ENCODE peak calls at places on chromosomes 13 and 19, in ten cellular contexts. One of them, this sample, is unnamed.
A peak's percentile ranks its signal among the peaks of the same experiment; 100 is the strongest.

GRCh38 chr19:48624067-48624594 is 4.8 kb downstream of the SPHK2 start:
- DNase-seq in adrenal gland: peak; percentile 99
- DNase-seq in mucosa of descending colon: peak; percentile 99
- DNase-seq in CD8-positive, alpha-beta T cell: peak; percentile 93
- DNase-seq in stomach: peak; percentile 99
- DNase-seq in psoas muscle: peak; percentile 99
- DNase-seq in heart left ventricle: peak; percentile 98
- DNase-seq in uterus: peak; percentile 98
- DNase-seq in Peyer's patch: peak; percentile 99
- DNase-seq in transverse colon: peak; percentile 99
- DNase-seq in this sample: peak; percentile 97

GRCh38 chr19:4524808-4525562 is 6.7 kb upstream of the PLIN4 start:
- DNase-seq in adrenal gland: peak; percentile 71
- DNase-seq in mucosa of descending colon: peak; percentile 72
- DNase-seq in CD8-positive, alpha-beta T cell: peak; percentile 58
- DNase-seq in stomach: peak; percentile 63
- DNase-seq in psoas muscle: peak; percentile 83
- DNase-seq in heart left ventricle: peak; percentile 43
- DNase-seq in uterus: peak; percentile 44
- DNase-seq in Peyer's patch: peak; percentile 81
- DNase-seq in transverse colon: peak; percentile 66
- DNase-seq in this sample: peak; percentile 64

GRCh38 chr13:46728777-46729176 is 68.2 kb downstream of the ESD start:
- DNase-seq in adrenal gland: no peak
- DNase-seq in mucosa of descending colon: no peak
- DNase-seq in CD8-positive, alpha-beta T cell: no peak
- DNase-seq in stomach: no peak
- DNase-seq in psoas muscle: no peak
- DNase-seq in heart left ventricle: no peak
- DNase-seq in uterus: no peak
- DNase-seq in Peyer's patch: no peak
- DNase-seq in transverse colon: no peak
- DNase-seq in this sample: no peak

GRCh38 chr19:33427801-33428626 is 54.5 kb downstream of the CEBPG start:
- DNase-seq in adrenal gland: no peak
- DNase-seq in mucosa of descending colon: peak; percentile 4
- DNase-seq in CD8-positive, alpha-beta T cell: no peak
- DNase-seq in stomach: no peak
- DNase-seq in psoas muscle: peak; percentile 19
- DNase-seq in heart left ventricle: no peak
- DNase-seq in uterus: no peak
- DNase-seq in Peyer's patch: no peak
- DNase-seq in transverse colon: no peak
- DNase-seq in this sample: peak; percentile 20

GRCh38 chr13:57630661-57631606 is 610 bp upstream of the PCDH17 start:
- DNase-seq in adrenal gland: peak; percentile 55
- DNase-seq in mucosa of descending colon: no peak
- DNase-seq in CD8-positive, alpha-beta T cell: no peak
- DNase-seq in stomach: no peak
- DNase-seq in psoas muscle: no peak
- DNase-seq in heart left ventricle: peak; percentile 14
- DNase-seq in uterus: no peak
- DNase-seq in Peyer's patch: no peak
- DNase-seq in transverse colon: no peak
- DNase-seq in this sample: no peak

GRCh38 chr13:78777973-78778372 is 119.0 kb upstream of the OBI1 start:
- DNase-seq in adrenal gland: no peak
- DNase-seq in mucosa of descending colon: no peak
- DNase-seq in CD8-positive, alpha-beta T cell: no peak
- DNase-seq in stomach: no peak
- DNase-seq in psoas muscle: no peak
- DNase-seq in heart left ventricle: no peak
- DNase-seq in uterus: no peak
- DNase-seq in Peyer's patch: no peak
- DNase-seq in transverse colon: no peak
- DNase-seq in this sample: no peak

GRCh38 chr13:43242040-43242439 is 218.7 kb downstream of the DNAJC15 start:
- DNase-seq in adrenal gland: no peak
- DNase-seq in mucosa of descending colon: no peak
- DNase-seq in CD8-positive, alpha-beta T cell: no peak
- DNase-seq in stomach: no peak
- DNase-seq in psoas muscle: no peak
- DNase-seq in heart left ventricle: no peak
- DNase-seq in uterus: no peak
- DNase-seq in Peyer's patch: no peak
- DNase-seq in transverse colon: no peak
- DNase-seq in this sample: no peak

GRCh38 chr13:32659736-32660135 is 73.5 kb downstream of the PDS5B start:
- DNase-seq in adrenal gland: no peak
- DNase-seq in mucosa of descending colon: no peak
- DNase-seq in CD8-positive, alpha-beta T cell: no peak
- DNase-seq in stomach: no peak
- DNase-seq in psoas muscle: no peak
- DNase-seq in heart left ventricle: no peak
- DNase-seq in uterus: no peak
- DNase-seq in Peyer's patch: no peak
- DNase-seq in transverse colon: no peak
- DNase-seq in this sample: no peak

GRCh38 chr19:4343056-4343844 is at the start of gene MPND:
- DNase-seq in adrenal gland: peak; percentile 93
- DNase-seq in mucosa of descending colon: peak; percentile 97
- DNase-seq in CD8-positive, alpha-beta T cell: peak; percentile 92
- DNase-seq in stomach: peak; percentile 95
- DNase-seq in psoas muscle: peak; percentile 94
- DNase-seq in heart left ventricle: peak; percentile 96
- DNase-seq in uterus: peak; percentile 93
- DNase-seq in Peyer's patch: peak; percentile 97
- DNase-seq in transverse colon: peak; percentile 95
- DNase-seq in this sample: peak; percentile 86

GRCh38 chr19:3234800-3235199 is 10.3 kb downstream of the CELF5 start:
- DNase-seq in adrenal gland: no peak
- DNase-seq in mucosa of descending colon: no peak
- DNase-seq in CD8-positive, alpha-beta T cell: no peak
- DNase-seq in stomach: no peak
- DNase-seq in psoas muscle: no peak
- DNase-seq in heart left ventricle: no peak
- DNase-seq in uterus: no peak
- DNase-seq in Peyer's patch: no peak
- DNase-seq in transverse colon: no peak
- DNase-seq in this sample: no peak

GRCh38 chr19:48469056-48469881 is at the start of gene CYTH2:
- DNase-seq in adrenal gland: peak; percentile 90
- DNase-seq in mucosa of descending colon: peak; percentile 100
- DNase-seq in CD8-positive, alpha-beta T cell: peak; percentile 98
- DNase-seq in stomach: peak; percentile 100
- DNase-seq in psoas muscle: peak; percentile 100
- DNase-seq in heart left ventricle: peak; percentile 99
- DNase-seq in uterus: peak; percentile 100
- DNase-seq in Peyer's patch: peak; percentile 91
- DNase-seq in transverse colon: peak; percentile 100
- DNase-seq in this sample: peak; percentile 100

GRCh38 chr19:30678168-30678567 is 306.0 kb downstream of the ZNF536 start:
- DNase-seq in adrenal gland: no peak
- DNase-seq in mucosa of descending colon: no peak
- DNase-seq in CD8-positive, alpha-beta T cell: no peak
- DNase-seq in stomach: no peak
- DNase-seq in psoas muscle: no peak
- DNase-seq in heart left ventricle: no peak
- DNase-seq in uterus: no peak
- DNase-seq in Peyer's patch: no peak
- DNase-seq in transverse colon: no peak
- DNase-seq in this sample: no peak

GRCh38 chr19:11806354-11807098 is 7.5 kb upstream of the ZNF440 start:
- DNase-seq in adrenal gland: no peak
- DNase-seq in mucosa of descending colon: no peak
- DNase-seq in CD8-positive, alpha-beta T cell: no peak
- DNase-seq in stomach: no peak
- DNase-seq in psoas muscle: no peak
- DNase-seq in heart left ventricle: no peak
- DNase-seq in uterus: no peak
- DNase-seq in Peyer's patch: no peak
- DNase-seq in transverse colon: no peak
- DNase-seq in this sample: no peak

GRCh38 chr19:45404557-45405434 is at the start of gene PPP1R13L:
- DNase-seq in adrenal gland: peak; percentile 91
- DNase-seq in mucosa of descending colon: peak; percentile 94
- DNase-seq in CD8-positive, alpha-beta T cell: no peak
- DNase-seq in stomach: peak; percentile 92
- DNase-seq in psoas muscle: peak; percentile 84
- DNase-seq in heart left ventricle: peak; percentile 88
- DNase-seq in uterus: peak; percentile 75
- DNase-seq in Peyer's patch: peak; percentile 93
- DNase-seq in transverse colon: peak; percentile 94
- DNase-seq in this sample: peak; percentile 95

GRCh38 chr19:45405435-45406164 is 731 bp upstream of the PPP1R13L start:
- DNase-seq in adrenal gland: peak; percentile 95
- DNase-seq in mucosa of descending colon: peak; percentile 91
- DNase-seq in CD8-positive, alpha-beta T cell: peak; percentile 74
- DNase-seq in stomach: peak; percentile 91
- DNase-seq in psoas muscle: peak; percentile 94
- DNase-seq in heart left ventricle: peak; percentile 92
- DNase-seq in uterus: peak; percentile 88
- DNase-seq in Peyer's patch: peak; percentile 96
- DNase-seq in transverse colon: peak; percentile 92
- DNase-seq in this sample: peak; percentile 89

GRCh38 chr19:45408121-45408520 is 1.7 kb downstream of the POLR1G start:
- DNase-seq in adrenal gland: no peak
- DNase-seq in mucosa of descending colon: no peak
- DNase-seq in CD8-positive, alpha-beta T cell: no peak
- DNase-seq in stomach: no peak
- DNase-seq in psoas muscle: no peak
- DNase-seq in heart left ventricle: no peak
- DNase-seq in uterus: no peak
- DNase-seq in Peyer's patch: no peak
- DNase-seq in transverse colon: no peak
- DNase-seq in this sample: no peak

GRCh38 chr19:45406957-45407375 is 522 bp downstream of the POLR1G start:
- DNase-seq in adrenal gland: no peak
- DNase-seq in mucosa of descending colon: no peak
- DNase-seq in CD8-positive, alpha-beta T cell: no peak
- DNase-seq in stomach: no peak
- DNase-seq in psoas muscle: no peak
- DNase-seq in heart left ventricle: no peak
- DNase-seq in uterus: no peak
- DNase-seq in Peyer's patch: no peak
- DNase-seq in transverse colon: no peak
- DNase-seq in this sample: no peak

GRCh38 chr19:45406165-45406956 is at the start of gene POLR1G:
- DNase-seq in adrenal gland: peak; percentile 87
- DNase-seq in mucosa of descending colon: peak; percentile 85
- DNase-seq in CD8-positive, alpha-beta T cell: peak; percentile 68
- DNase-seq in stomach: peak; percentile 78
- DNase-seq in psoas muscle: peak; percentile 87
- DNase-seq in heart left ventricle: peak; percentile 82
- DNase-seq in uterus: peak; percentile 72
- DNase-seq in Peyer's patch: peak; percentile 89
- DNase-seq in transverse colon: peak; percentile 84
- DNase-seq in this sample: peak; percentile 77
- H3K36me3 ChIP-seq in adrenal gland: no peaks in the 10 kb centered on the region
- H3K36me3 ChIP-seq in mucosa of descending colon: no peaks in the 10 kb centered on the region
- H3K36me3 ChIP-seq in CD8-positive, alpha-beta T cell: no peaks in the 10 kb centered on the region
- H3K36me3 ChIP-seq in stomach: peaks cover 13% of the 10 kb centered on the region
- H3K36me3 ChIP-seq in psoas muscle: peaks cover 10% of the 10 kb centered on the region
- H3K36me3 ChIP-seq in heart left ventricle: peaks cover 3% of the 10 kb centered on the region
- H3K36me3 ChIP-seq in uterus: no peaks in the 10 kb centered on the region
- H3K36me3 ChIP-seq in Peyer's patch: no peaks in the 10 kb centered on the region
- H3K36me3 ChIP-seq in transverse colon: no peaks in the 10 kb centered on the region
- H3K36me3 ChIP-seq in this sample: no peaks in the 10 kb centered on the region

DNA sequence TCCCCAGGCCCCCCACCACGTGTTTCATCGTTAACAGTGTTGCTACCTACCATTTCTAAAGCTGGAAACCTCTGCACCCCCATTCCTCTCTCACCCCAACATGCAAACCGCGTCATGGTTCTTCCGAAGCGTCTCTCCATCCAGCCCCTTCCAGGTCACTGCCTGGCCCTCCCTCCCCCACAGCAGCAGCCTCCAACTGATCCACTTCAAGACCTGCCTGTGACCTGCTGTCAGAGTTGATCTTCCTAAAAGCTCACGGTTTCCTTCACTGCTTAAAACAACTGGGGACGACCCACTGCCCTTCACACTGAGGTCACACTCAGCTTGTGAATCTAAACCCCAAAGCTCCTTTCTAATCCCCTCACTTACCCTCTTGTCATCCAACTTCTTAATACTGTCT is 47.7 kb downstream of the STK24 start:
- DNase-seq in adrenal gland: no peak
- DNase-seq in mucosa of descending colon: no peak
- DNase-seq in CD8-positive, alpha-beta T cell: no peak
- DNase-seq in stomach: no peak
- DNase-seq in psoas muscle: no peak
- DNase-seq in heart left ventricle: no peak
- DNase-seq in uterus: no peak
- DNase-seq in Peyer's patch: peak; percentile 26
- DNase-seq in transverse colon: no peak
- DNase-seq in this sample: no peak
- TF ChIP-seq CTCF in adrenal gland: no peak
- TF ChIP-seq CTCF in mucosa of descending colon: no peak
- TF ChIP-seq CTCF in CD8-positive, alpha-beta T cell: no peak
- TF ChIP-seq CTCF in stomach: no peak
- TF ChIP-seq CTCF in psoas muscle: no peak
- TF ChIP-seq CTCF in heart left ventricle: no peak
- TF ChIP-seq CTCF in uterus: no peak
- TF ChIP-seq CTCF in Peyer's patch: no peak
- TF ChIP-seq CTCF in transverse colon: no peak
- TF ChIP-seq CTCF in this sample: no peak

DNA sequence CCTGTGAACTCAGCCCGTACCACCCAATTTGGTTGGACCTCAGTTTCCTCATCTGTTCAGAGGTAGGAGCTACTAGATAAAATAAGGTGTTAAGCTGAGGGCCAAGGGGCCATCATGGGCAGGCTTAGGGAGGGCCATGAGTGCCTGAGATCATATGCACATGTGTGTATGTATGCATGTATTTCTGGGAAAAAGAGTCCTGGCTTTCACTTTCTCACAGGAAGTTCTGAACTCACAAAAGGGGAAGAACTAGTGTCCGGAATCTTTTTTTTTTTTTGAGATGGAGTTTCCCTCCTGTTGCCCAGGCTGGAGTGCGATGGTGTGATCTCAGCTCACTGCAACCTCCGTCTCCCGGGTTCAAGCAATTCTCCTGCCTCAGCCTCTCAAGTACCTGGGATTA is 18.9 kb downstream of the TGFB1 start:
- DNase-seq in adrenal gland: no peak
- DNase-seq in mucosa of descending colon: no peak
- DNase-seq in CD8-positive, alpha-beta T cell: no peak
- DNase-seq in stomach: no peak
- DNase-seq in psoas muscle: no peak
- DNase-seq in heart left ventricle: no peak
- DNase-seq in uterus: no peak
- DNase-seq in Peyer's patch: no peak
- DNase-seq in transverse colon: no peak
- DNase-seq in this sample: no peak
- H3K36me3 ChIP-seq in adrenal gland: no peaks in the 10 kb centered on the region
- H3K36me3 ChIP-seq in mucosa of descending colon: no peaks in the 10 kb centered on the region
- H3K36me3 ChIP-seq in CD8-positive, alpha-beta T cell: peaks cover 68% of the 10 kb centered on the region
- H3K36me3 ChIP-seq in stomach: peaks cover 79% of the 10 kb centered on the region
- H3K36me3 ChIP-seq in psoas muscle: no peaks in the 10 kb centered on the region
- H3K36me3 ChIP-seq in heart left ventricle: peaks cover 39% of the 10 kb centered on the region
- H3K36me3 ChIP-seq in uterus: no peaks in the 10 kb centered on the region
- H3K36me3 ChIP-seq in Peyer's patch: peaks cover 29% of the 10 kb centered on the region
- H3K36me3 ChIP-seq in transverse colon: no peaks in the 10 kb centered on the region
- H3K36me3 ChIP-seq in this sample: no peaks in the 10 kb centered on the region

GRCh38 chr13:49046534-49046933 is 70.8 kb downstream of the FNDC3A start:
- DNase-seq in adrenal gland: no peak
- DNase-seq in mucosa of descending colon: no peak
- DNase-seq in CD8-positive, alpha-beta T cell: no peak
- DNase-seq in stomach: no peak
- DNase-seq in psoas muscle: no peak
- DNase-seq in heart left ventricle: no peak
- DNase-seq in uterus: no peak
- DNase-seq in Peyer's patch: no peak
- DNase-seq in transverse colon: no peak
- DNase-seq in this sample: no peak
- TF ChIP-seq CTCF in adrenal gland: no peak
- TF ChIP-seq CTCF in mucosa of descending colon: no peak
- TF ChIP-seq CTCF in CD8-positive, alpha-beta T cell: no peak
- TF ChIP-seq CTCF in stomach: no peak
- TF ChIP-seq CTCF in psoas muscle: no peak
- TF ChIP-seq CTCF in heart left ventricle: no peak
- TF ChIP-seq CTCF in uterus: no peak
- TF ChIP-seq CTCF in Peyer's patch: no peak
- TF ChIP-seq CTCF in transverse colon: no peak
- TF ChIP-seq CTCF in this sample: no peak